ENCODE peak calls at places on chromosomes 6 and 20, in nine cellular contexts. G is activated CD8-positive, alpha-beta memory T cell treated with anti-CD3 and anti-CD28 coated beads for 48 hours; T is RPMI7951; R is fibroblast of the aortic adventitia; E is GM10248; M is suprapubic skin; Y is memory B cell; L is ascending aorta; K is GDM1. P is an unnamed sample.

GRCh38 chr20:11522359-11522758 is 395.3 kb upstream of the BTBD3 start:
- DNase-seq in G (no peak), T (no peak), R (no peak), E (no peak), M (no peak), Y (no peak), L (no peak), K (no peak), P (no peak)

GRCh38 chr20:64000906-64001305 is 20.0 kb downstream of the PRPF6 start:
- DNase-seq in G (no peak), T (no peak), R (no peak), E (no peak), M (no peak), Y (no peak), L (no peak), K (no peak), P (no peak)

GRCh38 chr6:34196116-34196832 is 40.4 kb upstream of the HMGA1 start:
- DNase-seq in G (peak), T (peak), R (peak), E (peak), M (peak), Y (peak), L (peak), K (peak), P (no peak)

GRCh38 chr20:21510414-21510971 is 3.4 kb downstream of the NKX2-2 start:
- DNase-seq in G (no peak), T (no peak), R (no peak), E (peak), M (no peak), Y (no peak), L (no peak), K (no peak), P (no peak)

GRCh38 chr6:50272611-50273010 is 222.9 kb upstream of the DEFB112 start:
- DNase-seq in G (no peak), T (peak), R (no peak), E (no peak), M (no peak), Y (no peak), L (no peak), K (no peak), P (no peak)

GRCh38 chr6:17712573-17712972 is 5.8 kb upstream of the NUP153 start:
- DNase-seq in G (no peak), T (no peak), R (no peak), E (no peak), M (no peak), Y (no peak), L (no peak), K (no peak), P (no peak)

GRCh38 chr20:48502758-48503157 is 325.0 kb downstream of the PREX1 start:
- DNase-seq in G (no peak), T (no peak), R (no peak), E (no peak), M (no peak), Y (no peak), L (no peak), K (no peak), P (no peak)

GRCh38 chr6:13407709-13408695 is 79.4 kb downstream of the GFOD1 start:
- DNase-seq in G (no peak), T (peak), R (peak), E (no peak), M (no peak), Y (no peak), L (no peak), K (no peak), P (no peak)

GRCh38 chr20:11267131-11267761 is 593.4 kb upstream of the JAG1 start:
- DNase-seq in G (no peak), T (peak), R (peak), E (peak), M (no peak), Y (no peak), L (no peak), K (no peak), P (peak)

GRCh38 chr6:123777554-123777953 is 26.1 kb upstream of the NKAIN2 start:
- DNase-seq in G (no peak), T (no peak), R (peak), E (no peak), M (no peak), Y (no peak), L (no peak), K (no peak), P (no peak)

GRCh38 chr20:62832212-62832922 is 15.5 kb downstream of the COL9A3 start:
- DNase-seq in G (no peak), T (no peak), R (no peak), E (peak), M (no peak), Y (peak), L (no peak), K (peak), P (peak)

P was measured in NT2/D1.